ENCODE peak calls at places on chromosomes 1 and 21, in four cellular contexts. J is WTC11, M is K562, T is SK-N-SH. D is an unnamed sample.

GRCh38 chr1:67339623-67340343 is 32.1 kb downstream of the IL12RB2 start:
- DNase-seq in J (no peak), M (no peak), T (no peak), D (no peak)

GRCh38 chr21:45085700-45086099 is 11.3 kb downstream of the ADARB1 start:
- DNase-seq in M (no peak), T (no peak), J (no peak), D (no peak)

GRCh38 chr1:67570473-67571143 is 114.4 kb upstream of the GADD45A start:
- DNase-seq in T (no peak), J (no peak), M (peak), D (no peak)

GRCh38 chr1:8661185-8662110 is 156.0 kb downstream of the RERE start:
- DNase-seq in T (no peak), J (no peak), M (no peak), D (no peak)

GRCh38 chr1:185853739-185854138 is 119.5 kb downstream of the HMCN1 start:
- DNase-seq in T (no peak), J (no peak), M (no peak), D (no peak)

GRCh38 chr1:39183503-39184353 is 20.8 kb upstream of the MACF1 start:
- DNase-seq in T (no peak), M (peak), J (peak), D (peak)

GRCh38 chr1:203289281-203289981 is 15.9 kb upstream of the BTG2 start:
- DNase-seq in J (no peak), M (peak), T (no peak), D (no peak)

GRCh38 chr21:37166733-37167132 is 93.7 kb downstream of the TTC3 start:
- DNase-seq in J (no peak), T (no peak), M (no peak), D (no peak)

GRCh38 chr1:212167098-212167497 is 118.1 kb upstream of the PPP2R5A start:
- DNase-seq in T (no peak), J (no peak), M (no peak), D (no peak)

GRCh38 chr1:154410185-154410827 is 5.2 kb downstream of the IL6R start:
- DNase-seq in T (no peak), J (no peak), M (no peak), D (no peak)
- TF ChIP-seq TEAD4 in T (no peak), J (no peak), M (no peak), D (no peak)

DNA sequence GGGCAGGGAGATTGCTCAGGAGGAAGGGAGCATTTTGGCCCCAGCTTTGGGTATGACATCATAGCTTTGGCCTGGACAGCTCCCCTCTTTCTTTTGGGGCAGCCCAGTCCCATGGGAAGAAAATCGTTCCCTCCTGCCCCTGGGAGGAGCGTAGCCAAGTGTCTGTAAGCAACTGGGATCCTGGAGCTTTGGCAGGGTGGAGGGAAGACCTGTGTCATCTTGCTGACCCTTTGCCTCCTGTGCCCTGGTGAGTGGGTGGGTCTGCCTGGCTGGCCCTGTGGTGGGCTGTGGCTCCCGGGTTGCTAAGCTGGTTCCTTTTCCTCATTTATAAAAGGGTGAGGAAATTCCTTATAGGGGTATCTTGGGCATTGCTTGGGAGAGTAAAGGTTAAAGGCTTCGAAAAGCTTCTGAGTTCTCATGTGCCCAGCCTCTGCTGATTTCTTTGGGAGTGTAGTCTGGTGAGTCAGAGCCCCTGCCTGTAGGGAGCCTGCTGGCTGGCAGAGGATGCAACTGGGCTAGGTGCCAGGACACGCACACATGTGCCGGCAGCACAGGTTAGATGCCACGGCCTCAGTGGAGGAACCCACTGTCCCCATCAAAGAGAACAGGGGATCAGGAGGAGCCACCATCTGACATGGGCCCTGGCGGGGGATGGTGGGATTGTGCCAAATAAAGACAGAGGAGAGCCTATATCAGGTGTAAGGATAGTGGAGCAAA is 85.2 kb downstream of the ARHGEF10L start:
- DNase-seq in T (no peak), M (no peak), J (no peak), D (no peak)
- TF ChIP-seq TEAD4 in T (no peak), M (no peak), J (no peak), D (no peak)

GRCh38 chr1:150997949-150998348 is 8.8 kb downstream of the MINDY1 start:
- DNase-seq in T (no peak), M (no peak), J (no peak), D (no peak)

GRCh38 chr1:150997126-150997872 is 9.4 kb downstream of the MINDY1 start:
- DNase-seq in T (no peak), J (no peak), M (no peak), D (no peak)

GRCh38 chr1:150994248-150994647 is 12.2 kb downstream of the ANXA9 start:
- DNase-seq in M (no peak), T (no peak), J (no peak), D (no peak)

GRCh38 chr1:150999051-150999674 is 7.5 kb downstream of the MINDY1 start:
- DNase-seq in M (peak), J (no peak), T (no peak), D (no peak)

DNA sequence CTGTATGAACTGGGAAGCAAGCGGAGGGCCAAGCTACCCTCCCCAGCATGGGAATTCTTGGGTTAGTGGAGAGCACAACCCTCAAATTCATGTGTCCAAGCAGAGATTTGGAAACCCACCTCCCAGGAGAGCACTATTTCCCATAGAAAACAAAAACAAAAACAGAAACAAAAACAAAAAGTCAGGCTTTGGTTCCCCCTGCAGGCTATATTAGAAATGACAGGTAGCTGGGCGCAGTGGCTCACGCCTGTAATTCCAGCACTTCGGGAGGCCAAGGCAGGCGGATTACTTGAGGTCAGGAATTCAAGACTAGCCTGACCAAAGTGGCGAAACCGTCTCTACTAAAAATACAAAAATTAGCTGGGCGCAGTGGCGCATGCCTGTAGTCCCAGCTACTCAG is 10.8 kb downstream of the MINDY1 start:
- DNase-seq in M (peak), T (peak), J (peak), D (peak)
- TF ChIP-seq TEAD4 in M (no peak), T (no peak), J (no peak), D (no peak)

DNA sequence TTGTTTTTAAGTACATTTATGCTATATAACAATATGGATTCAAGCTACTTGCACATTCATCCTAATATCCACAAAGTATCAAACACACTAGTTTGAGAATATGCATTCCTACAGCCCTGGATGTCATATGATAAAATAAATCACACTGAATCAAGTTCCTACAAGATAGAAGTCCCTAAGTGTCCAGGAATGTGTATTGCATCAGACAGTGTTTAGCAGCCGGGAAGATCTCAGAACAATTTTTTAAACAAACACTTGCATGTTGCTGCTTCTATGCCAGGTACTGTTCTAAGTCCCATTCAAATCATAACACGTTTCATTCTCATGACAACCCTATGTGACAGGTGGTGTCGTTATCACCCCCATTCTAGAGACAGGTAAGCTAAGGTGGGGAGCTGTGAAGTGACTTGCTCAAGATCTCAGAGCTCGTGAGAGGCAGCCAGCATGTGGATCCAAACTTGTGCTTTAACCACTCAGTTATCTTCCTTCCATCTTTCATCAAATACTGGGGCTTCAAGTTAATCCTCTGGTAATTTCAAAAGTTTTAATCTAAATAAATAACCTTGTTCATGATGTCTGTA is 68.3 kb upstream of the KIF26B start:
- DNase-seq in T (no peak), M (no peak), J (no peak), D (no peak)
- TF ChIP-seq TEAD4 in T (no peak), M (no peak), J (no peak), D (no peak)

DNA sequence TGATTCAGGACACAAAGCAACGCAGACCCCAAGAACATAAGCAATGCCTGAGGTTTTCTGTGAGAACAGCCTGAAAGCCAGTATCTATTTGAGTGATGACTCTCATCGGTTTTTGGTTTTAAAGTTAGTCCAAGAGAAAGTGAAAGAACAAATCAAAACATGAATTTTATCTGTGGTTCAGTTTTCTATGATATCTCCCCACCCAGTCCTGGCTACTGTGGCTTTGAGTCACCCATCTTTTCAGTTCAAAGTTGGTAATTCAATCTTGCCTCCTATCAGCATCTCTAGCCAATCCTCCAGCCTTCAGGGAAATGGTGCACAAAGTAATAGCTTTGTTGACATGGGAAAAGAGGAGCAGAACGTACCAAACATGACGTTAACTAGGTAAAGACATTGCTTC is 40.5 kb upstream of the KRTAP19-8 start:
- DNase-seq in M (no peak), J (no peak), T (no peak), D (no peak)
- TF ChIP-seq TEAD4 in M (no peak), J (no peak), T (no peak), D (no peak)

GRCh38 chr1:237878406-237878805 is 12.3 kb downstream of the ZP4 start:
- DNase-seq in M (no peak), T (no peak), J (no peak), D (no peak)

GRCh38 chr1:237868814-237869600 is 21.7 kb downstream of the ZP4 start:
- DNase-seq in M (no peak), T (no peak), J (no peak), D (no peak)

GRCh38 chr1:237877628-237878027 is 13.1 kb downstream of the ZP4 start:
- DNase-seq in T (no peak), J (no peak), M (no peak), D (no peak)

GRCh38 chr1:237875291-237875690 is 15.4 kb downstream of the ZP4 start:
- DNase-seq in T (no peak), J (no peak), M (no peak), D (no peak)

GRCh38 chr1:237873487-237873927 is 17.2 kb downstream of the ZP4 start:
- DNase-seq in T (no peak), M (no peak), J (peak), D (peak)
- TF ChIP-seq TEAD4 in T (peak), M (no peak), J (no peak), D (no peak)

DNA sequence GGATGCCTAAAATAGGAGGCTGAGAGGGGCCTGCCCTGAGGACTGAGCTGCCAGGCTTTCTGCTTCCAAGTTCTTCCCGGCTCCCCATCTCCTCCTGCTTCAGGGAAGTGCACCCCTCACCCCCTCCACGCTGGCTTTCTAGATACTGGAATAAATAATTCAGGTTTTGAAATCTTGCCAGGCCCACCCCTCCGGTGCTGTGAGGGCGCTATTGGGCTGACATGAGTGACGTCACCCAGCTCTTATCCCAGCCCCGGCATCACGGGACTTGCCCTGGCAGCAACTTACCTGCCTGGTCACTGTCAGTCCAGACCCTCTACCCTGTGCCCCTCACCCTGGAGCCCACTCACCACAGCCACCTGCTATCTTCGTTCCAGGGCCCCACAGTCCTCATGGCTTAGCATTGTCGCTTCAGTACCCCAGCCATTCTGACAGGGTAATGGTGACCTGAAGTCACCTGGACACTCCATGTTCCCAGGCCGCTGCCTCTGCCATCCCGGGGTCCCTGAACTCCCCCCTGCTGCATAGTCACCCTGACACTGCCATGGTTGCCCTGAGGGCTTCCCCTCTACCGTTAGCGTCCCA is 819 bp upstream of the GPR3 start:
- DNase-seq in T (no peak), J (peak), M (peak), D (no peak)
- TF ChIP-seq TEAD4 in T (no peak), J (no peak), M (peak), D (no peak)

GRCh38 chr1:45840704-45841103 is 37.3 kb downstream of the MAST2 start:
- DNase-seq in J (no peak), M (no peak), T (no peak), D (no peak)
- TF ChIP-seq TEAD4 in J (no peak), M (no peak), T (no peak), D (no peak)

GRCh38 chr1:27755865-27756264 is 17.2 kb upstream of the STX12 start:
- DNase-seq in T (no peak), M (no peak), J (no peak), D (no peak)

GRCh38 chr1:27755286-27755685 is 17.7 kb upstream of the STX12 start:
- DNase-seq in T (no peak), J (no peak), M (no peak), D (no peak)

GRCh38 chr1:27763358-27763757 is 9.7 kb upstream of the STX12 start:
- DNase-seq in M (no peak), T (no peak), J (no peak), D (no peak)

GRCh38 chr1:27759236-27759635 is 13.8 kb upstream of the STX12 start:
- DNase-seq in J (no peak), M (no peak), T (peak), D (no peak)

DNA sequence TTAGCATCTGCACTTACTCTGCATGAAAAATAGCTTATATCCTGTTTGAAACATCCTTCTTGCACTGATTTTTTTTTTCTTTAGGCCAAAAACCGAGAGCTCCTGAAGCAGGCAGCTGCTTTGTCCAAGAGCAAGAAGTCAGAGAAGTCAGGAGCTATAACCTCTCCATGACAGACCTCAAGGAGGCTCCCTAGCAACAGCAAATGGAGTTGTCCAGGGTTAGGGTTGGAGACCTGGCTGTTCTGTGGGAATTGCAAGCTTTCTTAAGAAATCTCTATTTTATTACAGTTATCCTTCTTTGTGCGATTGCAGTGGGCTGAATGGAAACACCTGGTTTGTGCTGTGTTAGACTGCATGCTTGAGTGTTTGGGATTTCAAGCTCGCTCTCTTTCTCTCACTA is 12.6 kb upstream of the STX12 start:
- DNase-seq in M (no peak), T (no peak), J (no peak), D (no peak)
- TF ChIP-seq TEAD4 in M (no peak), T (no peak), J (no peak), D (no peak)